ENCODE peak calls at places on chromosomes 11 and 22, in seven cellular contexts. L, A, B, W, F, D and K are unnamed samples.

GRCh38 chr11:100630898-100631297 is 56.2 kb upstream of the ARHGAP42 start:
- DNase-seq in L (no peak), D (peak; percentile 30), B (no peak), W (no peak), A (no peak), F (no peak), K (no peak)

GRCh38 chr11:63535734-63536133 is 874 bp upstream of the PLAAT4 start:
- DNase-seq in W (no peak), A (no peak), L (no peak), B (no peak), F (no peak), D (no peak), K (no peak)

GRCh38 chr11:73308963-73309960 is 1.2 kb downstream of the ARHGEF17 start:
- DNase-seq in F (peak; percentile 90), A (peak; percentile 11), L (no peak), W (no peak), D (peak; percentile 99), B (peak; percentile 95), K (peak; percentile 86)

GRCh38 chr11:76885390-76886097 is 24.8 kb downstream of the ACER3 start:
- DNase-seq in D (peak; percentile 79), W (no peak), B (peak; percentile 29), F (no peak), L (no peak), A (no peak), K (no peak)

GRCh38 chr11:67732045-67732787 is 57.8 kb upstream of the ALDH3B2 start:
- DNase-seq in W (no peak), D (no peak), L (peak; percentile 13), B (no peak), F (no peak), A (peak; percentile 78), K (no peak)

GRCh38 chr11:99257131-99257530 is 236.4 kb downstream of the CNTN5 start:
- DNase-seq in A (no peak), D (peak; percentile 73), W (no peak), B (no peak), F (no peak), L (no peak), K (no peak)

GRCh38 chr22:26642465-26643367 is 14.7 kb upstream of the MIAT start:
- DNase-seq in A (no peak), D (no peak), B (peak; percentile 61), W (no peak), L (peak; percentile 61), F (no peak), K (no peak)

GRCh38 chr11:10735532-10736465 is 15.2 kb upstream of the CTR9 start:
- DNase-seq in F (peak; percentile 96), L (peak; percentile 66), W (peak; percentile 92), B (peak; percentile 96), A (peak; percentile 85), D (peak; percentile 97), K (peak; percentile 98)

GRCh38 chr11:80929406-80929805 is 1488.6 kb upstream of the TENM4 start:
- DNase-seq in A (no peak), W (no peak), F (no peak), D (no peak), L (no peak), B (no peak), K (no peak)

GRCh38 chr11:73760680-73761402 is at the start of gene RAB6A:
- DNase-seq in A (peak; percentile 98), F (peak; percentile 99), D (peak; percentile 100), L (peak; percentile 98), W (peak; percentile 100), B (peak; percentile 100), K (peak; percentile 99)

GRCh38 chr11:113289341-113290187 is 24.8 kb upstream of the TTC12 start:
- DNase-seq in B (peak; percentile 54), A (peak; percentile 68), D (peak; percentile 50), W (peak; percentile 62), L (peak; percentile 21), F (peak; percentile 20), K (peak; percentile 82)

GRCh38 chr11:102552447-102553200 is 22.1 kb upstream of the MMP7 start:
- DNase-seq in D (peak; percentile 28), L (no peak), F (peak; percentile 7), A (no peak), B (no peak), W (no peak), K (no peak)

GRCh38 chr11:128603752-128604472 is 16.6 kb upstream of the ETS1 start:
- DNase-seq in F (no peak), D (no peak), W (peak; percentile 32), B (no peak), A (peak; percentile 81), L (no peak), K (no peak)

GRCh38 chr11:34523053-34523452 is 9.5 kb upstream of the ELF5 start:
- DNase-seq in A (no peak), F (no peak), D (no peak), B (no peak), W (no peak), L (no peak), K (no peak)

GRCh38 chr11:69546735-69547370 is 65.4 kb downstream of the LINC01488 start:
- DNase-seq in B (no peak), W (no peak), A (no peak), L (no peak), F (no peak), D (no peak), K (no peak)

GRCh38 chr22:36486619-36487384 is 5.4 kb upstream of the TXN2 start:
- DNase-seq in L (peak; percentile 44), W (no peak), F (no peak), A (no peak), B (peak; percentile 53), D (peak; percentile 60), K (peak; percentile 67)

GRCh38 chr22:25655536-25655935 is 86.5 kb upstream of the MYO18B start:
- DNase-seq in F (no peak), B (no peak), L (no peak), D (no peak), W (no peak), A (no peak), K (no peak)

GRCh38 chr11:2142300-2142759 is 3.1 kb upstream of the IGF2 start:
- DNase-seq in F (no peak), B (no peak), L (no peak), D (peak; percentile 58), W (no peak), A (no peak), K (no peak)

GRCh38 chr22:49532831-49533802 is 294.6 kb downstream of the BRD1 start:
- DNase-seq in W (no peak), D (no peak), A (no peak), B (no peak), L (no peak), F (no peak), K (no peak)

GRCh38 chr11:119120639-119121007 is 757 bp upstream of the HINFP start:
- DNase-seq in A (no peak), W (peak; percentile 60), L (no peak), B (no peak), D (peak; percentile 78), F (peak; percentile 53), K (peak; percentile 46)

GRCh38 chr11:44416776-44417175 is 106.8 kb upstream of the ALX4 start:
- DNase-seq in L (no peak), F (no peak), A (no peak), B (no peak), W (no peak), D (no peak), K (no peak)

GRCh38 chr22:19824197-19825015 is 30.3 kb downstream of the GNB1L start:
- DNase-seq in F (no peak), B (peak; percentile 16), W (no peak), L (no peak), A (no peak), D (no peak), K (no peak)

GRCh38 chr11:15783619-15784018 is 572.7 kb downstream of the SOX6 start:
- DNase-seq in F (no peak), W (no peak), B (no peak), A (no peak), D (no peak), L (no peak), K (no peak)

GRCh38 chr11:41382927-41383326 is 76.5 kb downstream of the LRRC4C start:
- DNase-seq in A (no peak), F (no peak), D (peak; percentile 12), L (no peak), W (no peak), B (no peak), K (no peak)

GRCh38 chr11:104219081-104219480 is 55.1 kb upstream of the PDGFD start:
- DNase-seq in W (no peak), L (no peak), D (peak; percentile 17), B (peak; percentile 26), F (no peak), A (no peak), K (no peak)

GRCh38 chr11:57478971-57479663 is 18.8 kb downstream of the RTN4RL2 start:
- DNase-seq in D (no peak), W (no peak), F (no peak), A (no peak), L (no peak), B (no peak), K (no peak)

GRCh38 chr11:62125316-62125715 is 1.5 kb downstream of the INCENP start:
- DNase-seq in F (no peak), W (no peak), L (no peak), D (no peak), A (no peak), B (no peak), K (no peak)

GRCh38 chr11:113947989-113948388 is 26.9 kb upstream of the HTR3A start:
- DNase-seq in D (no peak), F (no peak), W (no peak), L (no peak), A (no peak), B (no peak), K (no peak)

GRCh38 chr11:44809283-44809682 is 82.5 kb downstream of the TSPAN18 start:
- DNase-seq in B (no peak), W (no peak), A (no peak), L (no peak), F (no peak), D (no peak), K (no peak)

GRCh38 chr11:89052220-89052619 is 13.6 kb downstream of the GRM5 start:
- DNase-seq in D (no peak), L (no peak), W (no peak), F (no peak), B (no peak), A (no peak), K (no peak)

GRCh38 chr11:46649180-46649738 is 31.9 kb downstream of the ATG13 start:
- DNase-seq in B (peak; percentile 77), W (peak; percentile 98), F (peak; percentile 91), L (no peak), A (no peak), D (peak; percentile 99), K (no peak)

GRCh38 chr11:100525635-100526034 is 161.5 kb upstream of the ARHGAP42 start:
- DNase-seq in A (no peak), B (no peak), L (no peak), D (no peak), F (no peak), W (no peak), K (no peak)

GRCh38 chr11:70203749-70204465 is 811 bp downstream of the FADD start:
- DNase-seq in W (peak; percentile 29), B (peak; percentile 67), F (peak; percentile 46), L (peak; percentile 86), D (peak; percentile 92), A (no peak), K (peak; percentile 40)

GRCh38 chr11:88979641-88980040 is 86.1 kb downstream of the GRM5 start:
- DNase-seq in B (no peak), D (peak; percentile 60), F (peak; percentile 51), W (no peak), L (no peak), A (no peak), K (no peak)

GRCh38 chr11:119222308-119222707 is 16.2 kb downstream of the CBL start:
- DNase-seq in B (no peak), F (peak; percentile 51), W (peak; percentile 78), A (peak; percentile 38), L (no peak), D (peak; percentile 65), K (no peak)

GRCh38 chr11:35971841-35972422 is 28.1 kb downstream of the LDLRAD3 start:
- DNase-seq in F (no peak), A (no peak), W (no peak), D (no peak), L (no peak), B (no peak), K (no peak)

GRCh38 chr11:130721736-130722135 is 194.5 kb downstream of the SNX19 start:
- DNase-seq in A (no peak), D (peak; percentile 58), B (no peak), L (no peak), F (no peak), W (no peak), K (no peak)

GRCh38 chr11:119536801-119537200 is 113.8 kb upstream of the THY1 start:
- DNase-seq in D (no peak), F (no peak), L (no peak), B (no peak), W (no peak), A (no peak), K (no peak)